ENCODE peak calls at places on chromosome 5, in eight cellular contexts. One of them, this sample, is unnamed.

GRCh38 chr5:123156577-123157296 is 67.7 kb downstream of the PRDM6 start:
- DNase-seq in prostate gland: no peak
- DNase-seq in cardiac muscle cell: no peak
- DNase-seq in SK-N-SH: no peak
- DNase-seq in PC-9: no peak
- DNase-seq in Peyer's patch: no peak
- DNase-seq in upper lobe of right lung: no peak
- DNase-seq in psoas muscle: no peak
- DNase-seq in this sample: no peak

GRCh38 chr5:63262191-63262981 is 683.8 kb downstream of the LRRC70 start:
- DNase-seq in SK-N-SH: no peak
- DNase-seq in upper lobe of right lung: no peak
- DNase-seq in psoas muscle: no peak
- DNase-seq in cardiac muscle cell: no peak
- DNase-seq in PC-9: no peak
- DNase-seq in Peyer's patch: no peak
- DNase-seq in prostate gland: no peak
- DNase-seq in this sample: no peak

GRCh38 chr5:173973614-173973969 is 15.4 kb upstream of the C5orf47 start:
- DNase-seq in cardiac muscle cell: peak; percentile 65
- DNase-seq in PC-9: no peak
- DNase-seq in psoas muscle: no peak
- DNase-seq in upper lobe of right lung: peak; percentile 81
- DNase-seq in prostate gland: peak; percentile 21
- DNase-seq in Peyer's patch: no peak
- DNase-seq in SK-N-SH: no peak
- DNase-seq in this sample: no peak

GRCh38 chr5:71681282-71681681 is 37.8 kb upstream of the CARTPT start:
- DNase-seq in SK-N-SH: no peak
- DNase-seq in psoas muscle: no peak
- DNase-seq in PC-9: no peak
- DNase-seq in Peyer's patch: no peak
- DNase-seq in cardiac muscle cell: no peak
- DNase-seq in prostate gland: no peak
- DNase-seq in upper lobe of right lung: no peak
- DNase-seq in this sample: no peak

GRCh38 chr5:178206166-178207101 is 2.1 kb downstream of the HNRNPAB start:
- DNase-seq in upper lobe of right lung: no peak
- DNase-seq in psoas muscle: no peak
- DNase-seq in cardiac muscle cell: no peak
- DNase-seq in SK-N-SH: no peak
- DNase-seq in prostate gland: no peak
- DNase-seq in Peyer's patch: no peak
- DNase-seq in PC-9: no peak
- DNase-seq in this sample: no peak

GRCh38 chr5:78627175-78627574 is 21.4 kb downstream of the LHFPL2 start:
- DNase-seq in Peyer's patch: no peak
- DNase-seq in cardiac muscle cell: no peak
- DNase-seq in upper lobe of right lung: no peak
- DNase-seq in prostate gland: no peak
- DNase-seq in PC-9: no peak
- DNase-seq in SK-N-SH: no peak
- DNase-seq in psoas muscle: no peak
- DNase-seq in this sample: no peak

GRCh38 chr5:68652507-68652906 is 437.0 kb downstream of the PIK3R1 start:
- DNase-seq in prostate gland: peak; percentile 71
- DNase-seq in PC-9: no peak
- DNase-seq in Peyer's patch: no peak
- DNase-seq in cardiac muscle cell: no peak
- DNase-seq in upper lobe of right lung: no peak
- DNase-seq in psoas muscle: no peak
- DNase-seq in SK-N-SH: no peak
- DNase-seq in this sample: no peak

GRCh38 chr5:171660438-171660837 is 125.2 kb upstream of the SMIM23 start:
- DNase-seq in psoas muscle: no peak
- DNase-seq in PC-9: no peak
- DNase-seq in Peyer's patch: no peak
- DNase-seq in upper lobe of right lung: no peak
- DNase-seq in cardiac muscle cell: no peak
- DNase-seq in prostate gland: no peak
- DNase-seq in SK-N-SH: no peak
- DNase-seq in this sample: no peak

GRCh38 chr5:9339206-9339818 is 206.6 kb downstream of the SEMA5A start:
- DNase-seq in cardiac muscle cell: no peak
- DNase-seq in PC-9: no peak
- DNase-seq in upper lobe of right lung: no peak
- DNase-seq in psoas muscle: no peak
- DNase-seq in SK-N-SH: peak; percentile 12
- DNase-seq in prostate gland: no peak
- DNase-seq in Peyer's patch: no peak
- DNase-seq in this sample: peak; percentile 46

GRCh38 chr5:133942589-133943474 is 25.6 kb downstream of the C5orf15 start:
- DNase-seq in prostate gland: peak; percentile 61
- DNase-seq in cardiac muscle cell: no peak
- DNase-seq in PC-9: no peak
- DNase-seq in upper lobe of right lung: no peak
- DNase-seq in psoas muscle: no peak
- DNase-seq in SK-N-SH: no peak
- DNase-seq in Peyer's patch: no peak
- DNase-seq in this sample: no peak

GRCh38 chr5:44935871-44936270 is 127.1 kb downstream of the MRPS30 start:
- DNase-seq in PC-9: no peak
- DNase-seq in SK-N-SH: no peak
- DNase-seq in psoas muscle: no peak
- DNase-seq in upper lobe of right lung: no peak
- DNase-seq in cardiac muscle cell: no peak
- DNase-seq in Peyer's patch: no peak
- DNase-seq in prostate gland: no peak
- DNase-seq in this sample: no peak

GRCh38 chr5:171872666-171873065 is 87.0 kb downstream of the SMIM23 start:
- DNase-seq in prostate gland: no peak
- DNase-seq in Peyer's patch: no peak
- DNase-seq in upper lobe of right lung: no peak
- DNase-seq in psoas muscle: no peak
- DNase-seq in cardiac muscle cell: no peak
- DNase-seq in PC-9: no peak
- DNase-seq in SK-N-SH: no peak
- DNase-seq in this sample: no peak

GRCh38 chr5:66828551-66829421 is 232.6 kb downstream of the MAST4 start:
- DNase-seq in PC-9: peak; percentile 78
- DNase-seq in psoas muscle: no peak
- DNase-seq in cardiac muscle cell: peak; percentile 93
- DNase-seq in SK-N-SH: peak; percentile 39
- DNase-seq in Peyer's patch: peak; percentile 67
- DNase-seq in upper lobe of right lung: no peak
- DNase-seq in prostate gland: peak; percentile 52
- DNase-seq in this sample: peak; percentile 64

GRCh38 chr5:96562614-96563013 is 99.6 kb upstream of the CAST start:
- DNase-seq in upper lobe of right lung: no peak
- DNase-seq in Peyer's patch: no peak
- DNase-seq in psoas muscle: no peak
- DNase-seq in prostate gland: no peak
- DNase-seq in SK-N-SH: no peak
- DNase-seq in PC-9: peak; percentile 46
- DNase-seq in cardiac muscle cell: no peak
- DNase-seq in this sample: no peak

GRCh38 chr5:172145870-172146747 is 41.9 kb downstream of the STK10 start:
- DNase-seq in Peyer's patch: no peak
- DNase-seq in upper lobe of right lung: no peak
- DNase-seq in psoas muscle: no peak
- DNase-seq in SK-N-SH: no peak
- DNase-seq in prostate gland: no peak
- DNase-seq in cardiac muscle cell: no peak
- DNase-seq in PC-9: no peak
- DNase-seq in this sample: no peak

GRCh38 chr5:53985796-53986195 is 324.6 kb downstream of the ARL15 start:
- DNase-seq in upper lobe of right lung: no peak
- DNase-seq in prostate gland: no peak
- DNase-seq in psoas muscle: no peak
- DNase-seq in cardiac muscle cell: no peak
- DNase-seq in PC-9: no peak
- DNase-seq in SK-N-SH: no peak
- DNase-seq in Peyer's patch: no peak
- DNase-seq in this sample: no peak

GRCh38 chr5:180284161-180284560 is 7.7 kb downstream of the MAPK9 start:
- DNase-seq in PC-9: no peak
- DNase-seq in Peyer's patch: no peak
- DNase-seq in SK-N-SH: no peak
- DNase-seq in prostate gland: no peak
- DNase-seq in cardiac muscle cell: no peak
- DNase-seq in psoas muscle: no peak
- DNase-seq in upper lobe of right lung: no peak
- DNase-seq in this sample: no peak

GRCh38 chr5:171600736-171601265 is 181.4 kb downstream of the FGF18 start:
- DNase-seq in upper lobe of right lung: no peak
- DNase-seq in cardiac muscle cell: no peak
- DNase-seq in psoas muscle: peak; percentile 43
- DNase-seq in PC-9: no peak
- DNase-seq in Peyer's patch: no peak
- DNase-seq in SK-N-SH: no peak
- DNase-seq in prostate gland: no peak
- DNase-seq in this sample: no peak

GRCh38 chr5:177403194-177403825 is 2.8 kb upstream of the PFN3 start:
- DNase-seq in PC-9: peak; percentile 36
- DNase-seq in psoas muscle: peak; percentile 28
- DNase-seq in SK-N-SH: no peak
- DNase-seq in Peyer's patch: peak; percentile 40
- DNase-seq in upper lobe of right lung: no peak
- DNase-seq in cardiac muscle cell: peak; percentile 34
- DNase-seq in prostate gland: no peak
- DNase-seq in this sample: peak; percentile 67

GRCh38 chr5:95392593-95393182 is 1.5 kb downstream of the FAM81B start:
- DNase-seq in SK-N-SH: no peak
- DNase-seq in Peyer's patch: no peak
- DNase-seq in cardiac muscle cell: peak; percentile 14
- DNase-seq in PC-9: peak; percentile 78
- DNase-seq in prostate gland: peak; percentile 15
- DNase-seq in psoas muscle: no peak
- DNase-seq in upper lobe of right lung: no peak
- DNase-seq in this sample: no peak

GRCh38 chr5:170131235-170131634 is 25.5 kb downstream of the FOXI1 start:
- DNase-seq in SK-N-SH: no peak
- DNase-seq in upper lobe of right lung: no peak
- DNase-seq in cardiac muscle cell: no peak
- DNase-seq in Peyer's patch: no peak
- DNase-seq in PC-9: no peak
- DNase-seq in psoas muscle: no peak
- DNase-seq in prostate gland: no peak
- DNase-seq in this sample: no peak

GRCh38 chr5:73596705-73597328 is 29.2 kb upstream of the ARHGEF28 start:
- DNase-seq in PC-9: no peak
- DNase-seq in upper lobe of right lung: no peak
- DNase-seq in psoas muscle: no peak
- DNase-seq in prostate gland: peak; percentile 19
- DNase-seq in Peyer's patch: no peak
- DNase-seq in SK-N-SH: peak; percentile 16
- DNase-seq in cardiac muscle cell: peak; percentile 51
- DNase-seq in this sample: peak; percentile 65

GRCh38 chr5:140806834-140807775 is at the start of gene PCDHA4:
- DNase-seq in PC-9: no peak
- DNase-seq in cardiac muscle cell: peak; percentile 67
- DNase-seq in upper lobe of right lung: peak; percentile 65
- DNase-seq in Peyer's patch: no peak
- DNase-seq in psoas muscle: no peak
- DNase-seq in prostate gland: no peak
- DNase-seq in SK-N-SH: peak; percentile 65
- DNase-seq in this sample: no peak
- H3K4me3 ChIP-seq in PC-9: no peak within 1 kb of the TSS
- H3K4me3 ChIP-seq in cardiac muscle cell: peak within 1 kb of the TSS; percentile 38
- H3K4me3 ChIP-seq in upper lobe of right lung: peak within 1 kb of the TSS; percentile 46
- H3K4me3 ChIP-seq in Peyer's patch: peak within 1 kb of the TSS; percentile 40
- H3K4me3 ChIP-seq in psoas muscle: peak within 1 kb of the TSS; percentile 6
- H3K4me3 ChIP-seq in prostate gland: no peak within 1 kb of the TSS
- H3K4me3 ChIP-seq in SK-N-SH: peak within 1 kb of the TSS; percentile 63
- H3K4me3 ChIP-seq in this sample: no peak within 1 kb of the TSS

DNA sequence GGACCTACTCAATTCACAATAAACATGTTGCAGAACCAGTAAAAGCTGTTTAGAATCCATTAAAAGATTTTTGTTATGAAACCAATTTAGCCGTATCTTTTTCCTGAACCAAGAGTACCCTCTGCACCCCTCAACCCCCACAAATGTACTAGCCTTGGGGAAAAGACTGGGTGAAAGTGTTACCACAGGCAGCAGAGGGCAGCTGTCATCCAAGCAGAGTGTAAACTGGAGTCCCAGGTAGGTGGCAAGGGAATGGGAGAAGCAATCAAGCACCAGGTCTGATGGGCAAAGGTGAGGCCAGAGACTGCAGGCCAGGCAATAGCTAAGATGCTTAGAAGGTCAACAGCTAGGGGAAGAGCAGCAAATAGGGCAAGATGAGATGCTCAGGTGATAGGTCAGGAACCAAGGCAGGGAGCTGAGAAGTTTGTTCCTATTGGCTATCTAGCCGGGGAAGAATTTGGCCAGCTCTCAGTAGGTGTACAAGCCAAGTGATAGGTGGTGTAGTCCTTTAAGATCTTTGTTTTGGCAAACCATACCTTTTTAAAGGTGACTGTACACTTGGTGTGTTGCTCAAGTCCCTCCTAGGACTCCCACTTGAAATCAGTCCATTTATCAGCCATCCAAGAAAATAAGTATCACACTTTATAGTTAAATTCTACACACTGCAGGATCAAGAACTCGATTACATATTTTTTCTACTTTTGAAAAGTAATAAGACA is 77.8 kb upstream of the CCDC112 start:
- DNase-seq in psoas muscle: no peak
- DNase-seq in cardiac muscle cell: no peak
- DNase-seq in PC-9: no peak
- DNase-seq in upper lobe of right lung: no peak
- DNase-seq in Peyer's patch: no peak
- DNase-seq in prostate gland: no peak
- DNase-seq in SK-N-SH: no peak
- DNase-seq in this sample: no peak
- TF ChIP-seq CTCF in psoas muscle: no peak
- TF ChIP-seq CTCF in cardiac muscle cell: no peak
- TF ChIP-seq CTCF in PC-9: no peak
- TF ChIP-seq CTCF in upper lobe of right lung: no peak
- TF ChIP-seq CTCF in Peyer's patch: no peak
- TF ChIP-seq CTCF in prostate gland: no peak
- TF ChIP-seq CTCF in SK-N-SH: peak; percentile 12
- TF ChIP-seq CTCF in this sample: peak; percentile 4

GRCh38 chr5:140222416-140222815 is 47.4 kb downstream of the CYSTM1 start:
- DNase-seq in psoas muscle: no peak
- DNase-seq in cardiac muscle cell: no peak
- DNase-seq in prostate gland: no peak
- DNase-seq in PC-9: no peak
- DNase-seq in upper lobe of right lung: no peak
- DNase-seq in SK-N-SH: no peak
- DNase-seq in Peyer's patch: no peak
- DNase-seq in this sample: no peak
- H3K4me1 ChIP-seq in psoas muscle: peaks cover 88% of the 10 kb centered on the region
- H3K4me1 ChIP-seq in cardiac muscle cell: peaks cover 64% of the 10 kb centered on the region
- H3K4me1 ChIP-seq in prostate gland: no peaks in the 10 kb centered on the region
- H3K4me1 ChIP-seq in PC-9: peaks cover 29% of the 10 kb centered on the region
- H3K4me1 ChIP-seq in upper lobe of right lung: peaks cover 40% of the 10 kb centered on the region
- H3K4me1 ChIP-seq in SK-N-SH: peaks cover 41% of the 10 kb centered on the region
- H3K4me1 ChIP-seq in Peyer's patch: peaks cover 18% of the 10 kb centered on the region
- H3K4me1 ChIP-seq in this sample: peaks cover 8% of the 10 kb centered on the region

DNA sequence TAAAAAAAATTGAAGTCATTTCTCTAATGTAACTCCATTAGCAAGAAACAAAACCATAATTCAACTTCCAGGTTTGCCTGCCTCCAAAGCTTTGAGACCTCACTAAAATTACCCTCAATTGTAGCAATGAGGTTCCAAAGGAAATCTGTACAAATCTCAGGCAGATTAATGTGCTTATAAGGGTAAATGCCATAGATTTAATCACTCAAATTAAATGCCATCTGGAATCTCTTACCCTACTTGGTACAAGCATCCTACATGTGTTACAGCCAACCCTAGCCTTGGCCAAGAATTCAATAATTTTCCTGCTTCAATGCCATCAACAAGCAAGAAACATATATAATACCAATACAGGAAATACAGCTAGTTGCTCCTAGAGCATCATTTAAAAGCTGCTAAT is 452.8 kb downstream of the RAB3C start:
- DNase-seq in psoas muscle: no peak
- DNase-seq in SK-N-SH: peak; percentile 58
- DNase-seq in upper lobe of right lung: no peak
- DNase-seq in cardiac muscle cell: no peak
- DNase-seq in prostate gland: no peak
- DNase-seq in Peyer's patch: no peak
- DNase-seq in PC-9: no peak
- DNase-seq in this sample: no peak
- H3K4me3 ChIP-seq in psoas muscle: peak overlapping the region; percentile 87
- H3K4me3 ChIP-seq in SK-N-SH: no peak overlapping the region
- H3K4me3 ChIP-seq in upper lobe of right lung: peak overlapping the region; percentile 78
- H3K4me3 ChIP-seq in cardiac muscle cell: no peak overlapping the region
- H3K4me3 ChIP-seq in prostate gland: no peak overlapping the region
- H3K4me3 ChIP-seq in Peyer's patch: no peak overlapping the region
- H3K4me3 ChIP-seq in PC-9: peak overlapping the region; percentile 8
- H3K4me3 ChIP-seq in this sample: peak overlapping the region; percentile 95

This sample was measured in BE2C.